ENCODE peak calls at places on chromosomes 3 and 15, in four cellular contexts. One of them, this sample, is unnamed.

GRCh38 chr3:165491487-165491886 is 295.3 kb upstream of the SLITRK3 start:
- DNase-seq in HepG2: no peak
- DNase-seq in HCT116: no peak
- DNase-seq in K562: no peak
- DNase-seq in this sample: no peak

GRCh38 chr15:70947369-70948335 is 55.0 kb downstream of the LRRC49 start:
- DNase-seq in K562: no peak
- DNase-seq in HepG2: no peak
- DNase-seq in HCT116: no peak
- DNase-seq in this sample: no peak

GRCh38 chr3:71087109-71088018 is 496.2 kb downstream of the FOXP1 start:
- DNase-seq in HCT116: no peak
- DNase-seq in K562: no peak
- DNase-seq in HepG2: peak; percentile 83
- DNase-seq in this sample: no peak

GRCh38 chr3:164406281-164406680 is 672.0 kb downstream of the SI start:
- DNase-seq in HCT116: no peak
- DNase-seq in HepG2: no peak
- DNase-seq in K562: no peak
- DNase-seq in this sample: no peak

GRCh38 chr15:56052389-56053045 is 59.1 kb upstream of the NEDD4 start:
- DNase-seq in HCT116: peak; percentile 57
- DNase-seq in K562: peak; percentile 19
- DNase-seq in HepG2: peak; percentile 13
- DNase-seq in this sample: no peak

GRCh38 chr3:11499144-11499543 is 144.6 kb downstream of the VGLL4 start:
- DNase-seq in HCT116: no peak
- DNase-seq in K562: no peak
- DNase-seq in HepG2: peak; percentile 15
- DNase-seq in this sample: no peak

GRCh38 chr15:78035319-78035718 is 42.2 kb downstream of the TBC1D2B start:
- DNase-seq in K562: no peak
- DNase-seq in HepG2: no peak
- DNase-seq in HCT116: no peak
- DNase-seq in this sample: no peak

GRCh38 chr15:58269455-58270414 is 131.6 kb downstream of the AQP9 start:
- DNase-seq in HepG2: peak; percentile 71
- DNase-seq in K562: peak; percentile 38
- DNase-seq in HCT116: peak; percentile 42
- DNase-seq in this sample: no peak

GRCh38 chr3:51700403-51700802 is 6.5 kb upstream of the GRM2 start:
- DNase-seq in K562: no peak
- DNase-seq in HepG2: no peak
- DNase-seq in HCT116: no peak
- DNase-seq in this sample: no peak

GRCh38 chr3:151890721-151891141 is 17.3 kb downstream of the SUCNR1 start:
- DNase-seq in HCT116: no peak
- DNase-seq in HepG2: no peak
- DNase-seq in K562: no peak
- DNase-seq in this sample: no peak

GRCh38 chr3:8499181-8499611 is 2.4 kb upstream of the LMCD1 start:
- DNase-seq in HCT116: no peak
- DNase-seq in K562: no peak
- DNase-seq in HepG2: peak; percentile 92
- DNase-seq in this sample: peak; percentile 81

GRCh38 chr15:74312445-74313007 is 54.9 kb downstream of the CYP11A1 start:
- DNase-seq in K562: peak; percentile 49
- DNase-seq in HCT116: no peak
- DNase-seq in HepG2: no peak
- DNase-seq in this sample: no peak

GRCh38 chr3:172302176-172302575 is 146.1 kb downstream of the GHSR start:
- DNase-seq in K562: no peak
- DNase-seq in HCT116: no peak
- DNase-seq in HepG2: no peak
- DNase-seq in this sample: no peak

GRCh38 chr3:7683431-7683830 is 818.2 kb upstream of the LMCD1 start:
- DNase-seq in K562: no peak
- DNase-seq in HepG2: no peak
- DNase-seq in HCT116: no peak
- DNase-seq in this sample: no peak

GRCh38 chr3:18862077-18862476 is 286.2 kb upstream of the KCNH8 start:
- DNase-seq in HCT116: no peak
- DNase-seq in K562: no peak
- DNase-seq in HepG2: no peak
- DNase-seq in this sample: no peak

GRCh38 chr15:90044191-90044590 is 43.1 kb downstream of the ZNF710 start:
- DNase-seq in HepG2: no peak
- DNase-seq in HCT116: no peak
- DNase-seq in K562: no peak
- DNase-seq in this sample: no peak
- TF ChIP-seq ATF3 in HepG2: no peak
- TF ChIP-seq ATF3 in HCT116: no peak
- TF ChIP-seq ATF3 in K562: no peak
- TF ChIP-seq ATF3 in this sample: no peak

GRCh38 chr15:38688761-38689160 is 124.1 kb upstream of the RASGRP1 start:
- DNase-seq in K562: no peak
- DNase-seq in HepG2: no peak
- DNase-seq in HCT116: no peak
- DNase-seq in this sample: no peak
- TF ChIP-seq SRF in K562: no peak
- TF ChIP-seq SRF in HepG2: no peak
- TF ChIP-seq SRF in HCT116: no peak
- TF ChIP-seq SRF in this sample: no peak

DNA sequence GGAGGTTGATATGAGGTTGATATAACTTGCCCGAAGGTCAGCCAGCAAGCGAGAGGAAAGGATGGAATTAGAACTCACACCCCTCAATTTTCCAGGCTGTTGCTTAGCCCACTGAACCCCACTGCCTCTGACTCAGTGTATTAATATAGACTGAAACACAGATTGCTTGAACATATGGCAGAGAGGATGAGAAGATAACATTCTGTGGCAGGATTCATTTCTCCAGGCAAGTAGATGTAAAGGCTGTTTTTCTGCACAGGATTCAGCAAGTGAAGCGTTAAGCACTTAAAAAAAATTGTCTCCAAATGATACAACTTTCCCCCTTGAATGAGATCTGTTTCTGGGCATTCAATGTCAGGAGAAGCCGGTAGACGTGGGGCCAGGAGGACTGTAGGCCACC is 335.2 kb downstream of the GAP43 start:
- DNase-seq in HCT116: no peak
- DNase-seq in HepG2: no peak
- DNase-seq in K562: no peak
- DNase-seq in this sample: no peak
- TF ChIP-seq ATF3 in HCT116: no peak
- TF ChIP-seq ATF3 in HepG2: no peak
- TF ChIP-seq ATF3 in K562: no peak
- TF ChIP-seq ATF3 in this sample: no peak

GRCh38 chr3:42025388-42026138 is 63.7 kb upstream of the ULK4 start:
- DNase-seq in K562: peak; percentile 87
- DNase-seq in HepG2: no peak
- DNase-seq in HCT116: peak; percentile 42
- DNase-seq in this sample: no peak
- TF ChIP-seq SRF in K562: peak; percentile 38
- TF ChIP-seq SRF in HepG2: no peak
- TF ChIP-seq SRF in HCT116: peak; percentile 24
- TF ChIP-seq SRF in this sample: no peak

This sample was measured in H1.